ENCODE peak calls at places on chromosomes 1 and 21, in four cellular contexts. R is SK-N-SH, B is H1, G is GM12878. F is an unnamed sample.

GRCh38 chr1:218401896-218402770 is 57.0 kb downstream of the TGFB2 start:
- DNase-seq in R (no peak), B (no peak), G (no peak), F (no peak)

GRCh38 chr1:238324465-238324864 is 433.7 kb upstream of the ZP4 start:
- DNase-seq in R (no peak), B (no peak), G (no peak), F (no peak)

GRCh38 chr1:215704089-215704860 is 137.2 kb downstream of the KCTD3 start:
- DNase-seq in R (no peak), B (no peak), G (no peak), F (no peak)

GRCh38 chr1:169321539-169321938 is 46.1 kb downstream of the NME7 start:
- DNase-seq in R (no peak), B (no peak), G (no peak), F (no peak)

GRCh38 chr1:180935326-180936109 is 22.8 kb downstream of the KIAA1614 start:
- DNase-seq in R (no peak), B (no peak), G (no peak), F (no peak)

GRCh38 chr1:50279622-50280320 is 143.5 kb downstream of the DMRTA2 start:
- DNase-seq in R (no peak), B (no peak), G (no peak), F (peak)

GRCh38 chr1:95916616-95917015 is 682.6 kb downstream of the RWDD3 start:
- DNase-seq in R (no peak), B (no peak), G (no peak), F (peak)

GRCh38 chr1:1074631-1075147 is 583 bp upstream of the RNF223 start:
- DNase-seq in R (peak), B (no peak), G (no peak), F (no peak)

GRCh38 chr1:6450943-6451373 is 15.0 kb downstream of the TNFRSF25 start:
- DNase-seq in R (no peak), B (no peak), G (no peak), F (no peak)

GRCh38 chr1:206469933-206470691 is at the start of gene IKBKE:
- DNase-seq in R (no peak), B (no peak), G (no peak), F (peak)

GRCh38 chr1:30908886-30909777 is 574 bp upstream of the SDC3 start:
- DNase-seq in R (no peak), B (no peak), G (no peak), F (no peak)

GRCh38 chr1:181100015-181100905 is 11.8 kb downstream of the IER5 start:
- DNase-seq in R (no peak), B (no peak), G (no peak), F (no peak)

GRCh38 chr1:27001570-27002360 is 8.3 kb downstream of the TRNP1 start:
- DNase-seq in R (no peak), B (no peak), G (peak), F (no peak)

GRCh38 chr1:117629625-117630422 is 24.0 kb downstream of the TENT5C start:
- DNase-seq in R (no peak), B (no peak), G (no peak), F (no peak)

GRCh38 chr1:171807547-171807946 is 26.1 kb downstream of the METTL13 start:
- DNase-seq in R (no peak), B (no peak), G (no peak), F (no peak)

GRCh38 chr1:228286505-228287417 is 78.9 kb downstream of the OBSCN start:
- DNase-seq in R (no peak), B (no peak), G (no peak), F (no peak)

GRCh38 chr1:87030740-87031400 is 116.4 kb downstream of the HS2ST1 start:
- DNase-seq in R (no peak), B (no peak), G (no peak), F (no peak)

GRCh38 chr1:61436491-61437120 is 288.3 kb downstream of the TM2D1 start:
- DNase-seq in R (no peak), B (no peak), G (no peak), F (peak)

GRCh38 chr1:42957880-42958487 is 684 bp downstream of the SLC2A1 start:
- DNase-seq in R (peak), B (no peak), G (no peak), F (no peak)

GRCh38 chr1:202107801-202108731 is 14.7 kb upstream of the GPR37L1 start:
- DNase-seq in R (no peak), B (no peak), G (no peak), F (no peak)

GRCh38 chr1:24411963-24412362 is 1.6 kb downstream of the STPG1 start:
- DNase-seq in R (no peak), B (no peak), G (no peak), F (no peak)

GRCh38 chr1:156480411-156481192 is 20.0 kb downstream of the MEF2D start:
- DNase-seq in R (peak), B (no peak), G (no peak), F (no peak)

GRCh38 chr1:232822524-232822923 is 17.3 kb downstream of the MAP10 start:
- DNase-seq in R (no peak), B (no peak), G (no peak), F (no peak)

GRCh38 chr1:200146100-200146499 is 118.6 kb downstream of the NR5A2 start:
- DNase-seq in R (no peak), B (no peak), G (no peak), F (no peak)

GRCh38 chr21:41979335-41979734 is 25.5 kb upstream of the C2CD2 start:
- DNase-seq in R (no peak), B (no peak), G (no peak), F (no peak)

GRCh38 chr1:29672416-29672815 is 436.1 kb downstream of the PTPRU start:
- DNase-seq in R (no peak), B (no peak), G (peak), F (no peak)

GRCh38 chr1:53636621-53637171 is 102.3 kb downstream of the GLIS1 start:
- DNase-seq in R (no peak), B (no peak), G (no peak), F (no peak)

GRCh38 chr1:52057245-52057644 is 1.1 kb downstream of the BTF3L4 start:
- DNase-seq in R (no peak), B (no peak), G (no peak), F (no peak)

GRCh38 chr1:58123051-58123450 is 423.5 kb downstream of the OMA1 start:
- DNase-seq in R (peak), B (no peak), G (no peak), F (no peak)

GRCh38 chr1:232991238-232991637 is 40.8 kb downstream of the NTPCR start:
- DNase-seq in R (no peak), B (no peak), G (no peak), F (no peak)

GRCh38 chr1:235997916-235998315 is 67.0 kb downstream of the NID1 start:
- DNase-seq in R (no peak), B (no peak), G (no peak), F (no peak)

GRCh38 chr1:77533660-77534295 is 148.7 kb downstream of the ZZZ3 start:
- DNase-seq in R (peak), B (peak), G (no peak), F (peak)

GRCh38 chr1:170823120-170823519 is 112.2 kb upstream of the MROH9 start:
- DNase-seq in R (no peak), B (no peak), G (no peak), F (no peak)

GRCh38 chr1:54819733-54820132 is 18.6 kb upstream of the TTC22 start:
- DNase-seq in R (no peak), B (no peak), G (no peak), F (no peak)

GRCh38 chr1:42926870-42927242 is 31.8 kb downstream of the SLC2A1 start:
- DNase-seq in R (no peak), B (no peak), G (no peak), F (no peak)

GRCh38 chr1:172531412-172531811 is 1.5 kb upstream of the SUCO start:
- DNase-seq in R (peak), B (no peak), G (no peak), F (no peak)

GRCh38 chr21:34338226-34338625 is 25.6 kb upstream of the KCNE2 start:
- DNase-seq in R (no peak), B (no peak), G (no peak), F (no peak)

GRCh38 chr1:34057347-34057746 is 107.7 kb downstream of the CSMD2 start:
- DNase-seq in R (peak), B (no peak), G (no peak), F (no peak)

GRCh38 chr1:201608635-201609395 is 69.9 kb downstream of the NAV1 start:
- DNase-seq in R (no peak), B (no peak), G (no peak), F (no peak)

GRCh38 chr1:210980082-210980481 is 153.9 kb downstream of the KCNH1 start:
- DNase-seq in R (no peak), B (no peak), G (no peak), F (no peak)

DNA sequence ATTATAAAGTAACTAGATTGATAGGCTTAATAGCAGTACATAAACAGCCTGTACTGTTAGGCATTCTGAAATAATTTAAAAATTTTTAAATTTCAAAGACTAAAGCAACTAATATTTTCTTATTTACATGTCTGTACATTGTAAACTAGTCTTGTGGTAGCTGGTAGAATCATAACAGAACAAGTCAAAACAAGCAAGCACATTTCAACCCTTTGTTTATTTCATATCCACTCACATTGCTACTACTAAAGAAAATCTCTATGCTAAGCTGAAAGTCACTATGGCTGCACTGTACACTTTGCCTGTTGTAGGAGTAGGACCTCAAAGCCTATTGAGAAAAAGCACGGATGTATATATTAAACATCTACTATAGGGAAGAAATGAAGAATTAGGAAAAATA is 738.2 kb upstream of the ADGRL4 start:
- DNase-seq in R (no peak), B (no peak), G (no peak), F (no peak)
- TF ChIP-seq YY1 in R (no peak), B (no peak), G (no peak), F (no peak)

GRCh38 chr1:89211035-89211634 is 12.4 kb upstream of the GBP4 start:
- DNase-seq in R (no peak), B (no peak), G (no peak), F (no peak)

DNA sequence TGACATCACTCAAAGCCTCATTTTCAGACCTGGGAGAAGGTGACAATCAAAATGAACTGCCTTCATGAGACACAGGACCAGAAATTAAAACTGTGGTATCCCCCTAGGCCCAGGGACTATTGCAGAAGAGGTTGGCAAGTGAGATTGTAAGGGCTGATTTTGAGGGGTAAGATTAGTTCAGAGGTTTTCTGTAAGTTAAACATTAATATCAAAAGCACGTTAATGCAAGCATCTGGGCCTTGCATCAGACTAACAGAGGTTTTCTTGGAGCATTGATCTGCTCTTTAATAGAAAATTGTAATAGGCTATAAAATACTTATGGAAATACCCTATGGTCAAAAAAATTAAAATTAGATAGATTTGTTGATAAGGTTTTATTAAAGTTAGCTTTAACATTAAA is 14.6 kb upstream of the GBP4 start:
- DNase-seq in R (no peak), B (no peak), G (no peak), F (no peak)
- TF ChIP-seq YY1 in R (no peak), B (no peak), G (no peak), F (no peak)

DNA sequence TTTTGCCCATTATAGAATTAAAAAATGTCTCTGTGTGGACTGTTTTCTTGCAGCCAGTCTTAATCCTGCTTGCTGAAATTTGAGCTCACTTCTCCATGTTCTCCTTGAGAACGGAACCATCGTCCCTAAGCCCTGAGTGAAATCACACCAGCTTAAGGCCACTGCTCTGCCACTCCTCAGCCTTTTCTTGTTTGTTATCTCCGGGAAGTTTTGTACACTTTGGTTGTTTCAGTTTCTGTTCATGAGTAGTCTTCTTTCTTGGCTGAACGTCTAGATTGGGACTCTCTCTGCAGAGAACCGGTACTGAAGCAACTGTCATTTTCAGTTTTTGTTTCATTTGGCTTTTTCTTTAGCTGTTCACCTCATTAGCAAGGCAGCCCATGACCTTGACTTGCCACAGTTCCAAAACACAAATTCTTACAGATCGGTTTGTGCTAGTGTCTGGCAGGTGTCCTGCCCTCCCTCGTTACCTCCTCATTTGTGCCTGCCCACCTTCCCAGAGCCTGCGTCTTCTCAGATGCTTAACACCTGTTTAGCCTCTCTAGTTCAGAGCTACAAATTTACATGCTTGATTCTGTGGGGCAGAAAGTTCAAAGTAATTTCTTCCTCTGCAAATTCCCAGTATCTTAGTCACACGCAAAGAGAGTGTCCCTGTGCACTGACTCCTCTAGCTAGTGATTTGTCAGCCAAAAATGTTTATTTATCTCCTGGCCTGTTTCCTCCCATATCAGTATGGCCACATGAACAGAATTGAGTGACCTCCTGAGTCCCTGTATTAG is 12.4 kb downstream of the PSEN2 start:
- DNase-seq in R (no peak), B (no peak), G (peak), F (no peak)
- TF ChIP-seq YY1 in R (no peak), B (no peak), G (no peak), F (no peak)

GRCh38 chr1:213921352-213922111 is 66.2 kb upstream of the PROX1 start:
- DNase-seq in R (no peak), B (no peak), G (no peak), F (no peak)

GRCh38 chr1:213927897-213928296 is 59.9 kb upstream of the PROX1 start:
- DNase-seq in R (no peak), B (no peak), G (no peak), F (no peak)

GRCh38 chr1:213925783-213926182 is 62.0 kb upstream of the PROX1 start:
- DNase-seq in R (no peak), B (no peak), G (no peak), F (no peak)
- TF ChIP-seq YY1 in R (no peak), B (no peak), G (no peak), F (no peak)

DNA sequence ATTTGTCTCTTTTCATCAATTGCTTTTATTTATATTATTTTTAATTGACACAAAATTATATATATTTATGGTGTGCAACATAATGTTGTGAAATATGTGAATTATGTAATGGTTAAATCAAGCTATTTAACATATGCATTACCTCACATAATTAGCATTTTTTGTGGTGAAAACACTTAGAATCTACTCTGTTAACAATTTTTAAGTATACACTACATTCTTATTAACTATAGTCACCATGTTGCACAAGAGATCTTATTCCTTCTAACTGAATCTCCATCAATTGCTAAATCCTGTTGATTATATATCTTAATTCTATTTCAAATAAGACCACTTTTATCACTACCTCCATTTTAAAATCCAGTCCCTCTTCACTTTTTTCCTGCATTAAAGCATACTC is 42.5 kb downstream of the PLPPR5 start:
- DNase-seq in R (no peak), B (no peak), G (no peak), F (no peak)
- TF ChIP-seq YY1 in R (no peak), B (no peak), G (no peak), F (no peak)